ENCODE peak calls at places on chromosomes 12 and 14, in seven cellular contexts. A is NCI-H1092; D is HuH-7.5; O is activated CD8-positive, alpha-beta memory T cell treated with anti-CD3 and anti-CD28 coated beads for 4 hours; N is neural crest cell; L is amniotic epithelial cell; J is activated effector memory CD4-positive, alpha-beta T cell treated with Interleukin-2 at 50 U/mL for 16 hours. Y is an unnamed sample.

GRCh38 chr14:93764211-93764659 is 24.1 kb downstream of the PRIMA1 start:
- DNase-seq in J (no peak), D (no peak), L (peak), O (no peak), A (no peak), N (no peak), Y (no peak)

GRCh38 chr12:89862511-89863331 is 154.1 kb upstream of the ATP2B1 start:
- DNase-seq in N (no peak), O (peak), A (no peak), L (no peak), D (no peak), J (peak), Y (no peak)

GRCh38 chr14:27391331-27391730 is 793.5 kb upstream of the NOVA1 start:
- DNase-seq in N (no peak), A (no peak), D (no peak), J (no peak), L (no peak), O (no peak), Y (no peak)

GRCh38 chr14:99009875-99010274 is 262.1 kb downstream of the BCL11B start:
- DNase-seq in J (no peak), N (no peak), D (no peak), A (no peak), O (no peak), L (no peak), Y (no peak)

GRCh38 chr12:6996040-6996441 is 22.2 kb downstream of the LPCAT3 start:
- DNase-seq in L (peak), D (no peak), A (no peak), J (no peak), O (no peak), N (no peak), Y (no peak)

GRCh38 chr12:82638324-82638723 is 48.4 kb upstream of the TMTC2 start:
- DNase-seq in N (no peak), L (no peak), D (no peak), A (no peak), O (no peak), J (no peak), Y (no peak)

GRCh38 chr14:104085032-104085888 is at the start of gene ASPG:
- DNase-seq in O (no peak), A (no peak), J (no peak), D (no peak), N (no peak), L (no peak), Y (no peak)

GRCh38 chr12:111149299-111149698 is 219.6 kb downstream of the PHETA1 start:
- DNase-seq in L (no peak), D (no peak), N (no peak), O (no peak), A (no peak), J (no peak), Y (no peak)

GRCh38 chr12:122471324-122472226 is 29.2 kb downstream of the ZCCHC8 start:
- DNase-seq in N (no peak), A (peak), D (no peak), L (peak), O (no peak), J (no peak), Y (no peak)

GRCh38 chr12:26929590-26929989 is 8.2 kb downstream of the INTS13 start:
- DNase-seq in D (no peak), L (no peak), J (no peak), O (no peak), A (no peak), N (no peak), Y (no peak)

GRCh38 chr12:106145539-106146447 is 7.0 kb upstream of the NUAK1 start:
- DNase-seq in N (no peak), J (no peak), O (no peak), A (no peak), D (no peak), L (peak), Y (no peak)

GRCh38 chr12:6167327-6168280 is 32.6 kb upstream of the CD9 start:
- DNase-seq in A (no peak), N (no peak), L (peak), D (no peak), J (no peak), O (peak), Y (peak)

GRCh38 chr12:106323537-106323936 is 21.0 kb downstream of the TCP11L2 start:
- DNase-seq in L (no peak), A (no peak), J (no peak), D (no peak), O (no peak), N (no peak), Y (no peak)

GRCh38 chr12:46490635-46491034 is 118.1 kb upstream of the SLC38A2 start:
- DNase-seq in L (peak), J (no peak), D (no peak), A (no peak), N (no peak), O (no peak), Y (no peak)

GRCh38 chr12:111598637-111599458 is at the start of gene ATXN2:
- DNase-seq in N (peak), J (no peak), O (peak), L (peak), A (no peak), D (peak), Y (peak)

GRCh38 chr14:38208825-38209562 is 1.3 kb downstream of the SSTR1 start:
- DNase-seq in A (peak), N (no peak), L (peak), D (peak), J (no peak), O (no peak), Y (no peak)

GRCh38 chr12:72560370-72560769 is 288.2 kb downstream of the TRHDE start:
- DNase-seq in L (no peak), N (no peak), O (no peak), J (no peak), A (no peak), D (no peak), Y (no peak)

GRCh38 chr14:68384881-68385280 is 408.0 kb downstream of the ZFP36L1 start:
- DNase-seq in N (no peak), J (no peak), D (no peak), A (peak), O (no peak), L (no peak), Y (no peak)

GRCh38 chr12:12294215-12295005 is 27.6 kb upstream of the LRP6 start:
- DNase-seq in O (no peak), D (no peak), A (no peak), N (no peak), L (peak), J (no peak), Y (no peak)

GRCh38 chr14:55562135-55562534 is 17.9 kb upstream of the KTN1 start:
- DNase-seq in J (no peak), A (no peak), D (no peak), N (no peak), O (no peak), L (peak), Y (no peak)

GRCh38 chr12:125038976-125039625 is 26.1 kb upstream of the AACS start:
- DNase-seq in N (no peak), O (no peak), L (no peak), J (no peak), D (no peak), A (no peak), Y (no peak)

GRCh38 chr14:64747327-64747726 is 43.1 kb downstream of the PLEKHG3 start:
- DNase-seq in N (no peak), A (no peak), L (no peak), O (no peak), J (no peak), D (no peak), Y (no peak)

GRCh38 chr12:10395390-10395998 is 5.7 kb upstream of the KLRK1 start:
- DNase-seq in J (no peak), L (peak), A (no peak), O (no peak), N (no peak), D (peak), Y (no peak)

GRCh38 chr14:90511252-90511651 is 114.4 kb downstream of the CALM1 start:
- DNase-seq in A (no peak), L (no peak), D (no peak), J (no peak), N (no peak), O (no peak), Y (no peak)

GRCh38 chr12:120928864-120929652 is 24.9 kb upstream of the SPPL3 start:
- DNase-seq in A (no peak), J (no peak), L (no peak), D (no peak), O (no peak), N (no peak), Y (no peak)

GRCh38 chr12:23770202-23770938 is 179.1 kb downstream of the SOX5 start:
- DNase-seq in J (no peak), A (no peak), L (no peak), D (no peak), N (no peak), O (no peak), Y (no peak)

GRCh38 chr12:50162225-50162624 is 4.9 kb downstream of the CERS5 start:
- DNase-seq in A (no peak), D (no peak), N (no peak), J (no peak), L (peak), O (no peak), Y (no peak)

GRCh38 chr14:99419905-99420304 is 60.8 kb downstream of the SETD3 start:
- DNase-seq in A (no peak), N (no peak), D (no peak), J (no peak), O (no peak), L (no peak), Y (no peak)

GRCh38 chr14:22973217-22974032 is 8.9 kb downstream of the AJUBA start:
- DNase-seq in J (no peak), D (peak), O (no peak), N (peak), L (peak), A (no peak), Y (no peak)

GRCh38 chr12:70646850-70647249 is 9.6 kb upstream of the PTPRB start:
- DNase-seq in L (peak), N (no peak), D (no peak), A (no peak), O (no peak), J (no peak), Y (no peak)

GRCh38 chr12:39145175-39145999 is 240.0 kb upstream of the CPNE8 start:
- DNase-seq in D (no peak), N (peak), J (no peak), L (peak), A (no peak), O (no peak), Y (no peak)

GRCh38 chr12:82835217-82835616 is 148.5 kb downstream of the TMTC2 start:
- DNase-seq in O (no peak), J (no peak), N (no peak), L (no peak), A (no peak), D (no peak), Y (no peak)

GRCh38 chr14:67622675-67623074 is 3.0 kb downstream of the ARG2 start:
- DNase-seq in N (no peak), O (no peak), A (no peak), D (peak), L (peak), J (no peak), Y (no peak)